ENCODE peak calls at places on chromosomes 5 and 9, in six cellular contexts. S is PC-3, B is PC-9, P is esophagus squamous epithelium, Z is breast epithelium, L is upper lobe of right lung. A is an unnamed sample.

GRCh38 chr9:16337322-16338029 is 533.0 kb downstream of the BNC2 start:
- DNase-seq in S (peak; percentile 96), B (peak; percentile 65), P (no peak), Z (no peak), L (no peak), A (no peak)

GRCh38 chr9:89606049-89606481 is 1.3 kb downstream of the GADD45G start:
- DNase-seq in S (peak; percentile 78), B (peak; percentile 89), P (no peak), Z (peak; percentile 74), L (peak; percentile 88), A (peak; percentile 39)

GRCh38 chr5:149702607-149702952 is 27.5 kb upstream of the PPARGC1B start:
- DNase-seq in S (no peak), B (no peak), P (no peak), Z (no peak), L (no peak), A (no peak)

GRCh38 chr5:93477791-93478190 is 103.2 kb downstream of the NR2F1-AS1 start:
- DNase-seq in S (no peak), B (no peak), P (no peak), Z (no peak), L (no peak), A (no peak)

GRCh38 chr5:10301842-10302610 is 5.7 kb downstream of the CMBL start:
- DNase-seq in S (peak; percentile 96), B (peak; percentile 98), P (no peak), Z (peak; percentile 68), L (peak; percentile 93), A (no peak)

GRCh38 chr5:90759119-90759518 is 200.5 kb downstream of the ADGRV1 start:
- DNase-seq in S (no peak), B (no peak), P (no peak), Z (no peak), L (no peak), A (no peak)

GRCh38 chr9:120970249-120970648 is 43.7 kb upstream of the TRAF1 start:
- DNase-seq in S (no peak), B (no peak), P (no peak), Z (no peak), L (no peak), A (no peak)

GRCh38 chr5:159304961-159305595 is 25.2 kb downstream of the IL12B start:
- DNase-seq in S (no peak), B (no peak), P (no peak), Z (no peak), L (no peak), A (no peak)

GRCh38 chr5:124596595-124597388 is 149.6 kb downstream of the ZNF608 start:
- DNase-seq in S (peak; percentile 81), B (peak; percentile 29), P (no peak), Z (no peak), L (no peak), A (no peak)

GRCh38 chr9:22446950-22447606 is 454 bp downstream of the DMRTA1 start:
- DNase-seq in S (peak; percentile 72), B (peak; percentile 56), P (no peak), Z (no peak), L (peak; percentile 88), A (no peak)

GRCh38 chr5:100643473-100643872 is 108.3 kb downstream of the FAM174A start:
- DNase-seq in S (peak; percentile 36), B (no peak), P (no peak), Z (no peak), L (no peak), A (no peak)

GRCh38 chr9:121634800-121635261 is 16.6 kb upstream of the DAB2IP start:
- DNase-seq in S (peak; percentile 9), B (peak; percentile 39), P (no peak), Z (no peak), L (no peak), A (no peak)

GRCh38 chr9:125513634-125514413 is 193.2 kb downstream of the MAPKAP1 start:
- DNase-seq in S (peak; percentile 77), B (peak; percentile 75), P (no peak), Z (no peak), L (peak; percentile 68), A (peak; percentile 60)

GRCh38 chr9:108244676-108245075 is 611.1 kb downstream of the ACTL7B start:
- DNase-seq in S (no peak), B (no peak), P (no peak), Z (no peak), L (no peak), A (no peak)

GRCh38 chr9:108241384-108241783 is 614.4 kb downstream of the ACTL7B start:
- DNase-seq in S (no peak), B (no peak), P (no peak), Z (no peak), L (no peak), A (no peak)

GRCh38 chr9:108245331-108245730 is 610.5 kb downstream of the ACTL7B start:
- DNase-seq in S (no peak), B (no peak), P (no peak), Z (no peak), L (no peak), A (no peak)

DNA sequence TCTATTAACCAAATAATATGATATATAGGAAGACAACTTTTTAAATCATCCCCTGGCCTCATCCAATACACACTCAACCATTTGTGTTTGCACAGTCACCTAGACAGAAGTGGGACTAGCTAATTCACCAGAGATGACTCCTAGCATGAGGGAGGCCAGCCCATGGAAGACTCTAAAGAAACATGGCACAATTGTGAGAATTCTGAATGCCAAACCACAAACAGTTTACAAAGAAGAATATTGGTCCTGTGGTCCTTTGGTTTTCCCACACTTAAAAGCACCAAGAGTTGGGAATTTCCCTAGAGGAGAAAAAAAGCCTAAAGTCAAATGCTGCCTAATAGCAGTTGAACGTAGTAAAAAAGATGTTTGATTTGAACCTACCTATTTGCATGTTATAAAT is 609.9 kb downstream of the ACTL7B start:
- DNase-seq in S (no peak), B (no peak), P (no peak), Z (no peak), L (no peak), A (no peak)
- H3K27ac ChIP-seq in S (no peak overlapping the region), B (no peak overlapping the region), P (no peak overlapping the region), Z (no peak overlapping the region), L (no peak overlapping the region), A (no peak overlapping the region)

DNA sequence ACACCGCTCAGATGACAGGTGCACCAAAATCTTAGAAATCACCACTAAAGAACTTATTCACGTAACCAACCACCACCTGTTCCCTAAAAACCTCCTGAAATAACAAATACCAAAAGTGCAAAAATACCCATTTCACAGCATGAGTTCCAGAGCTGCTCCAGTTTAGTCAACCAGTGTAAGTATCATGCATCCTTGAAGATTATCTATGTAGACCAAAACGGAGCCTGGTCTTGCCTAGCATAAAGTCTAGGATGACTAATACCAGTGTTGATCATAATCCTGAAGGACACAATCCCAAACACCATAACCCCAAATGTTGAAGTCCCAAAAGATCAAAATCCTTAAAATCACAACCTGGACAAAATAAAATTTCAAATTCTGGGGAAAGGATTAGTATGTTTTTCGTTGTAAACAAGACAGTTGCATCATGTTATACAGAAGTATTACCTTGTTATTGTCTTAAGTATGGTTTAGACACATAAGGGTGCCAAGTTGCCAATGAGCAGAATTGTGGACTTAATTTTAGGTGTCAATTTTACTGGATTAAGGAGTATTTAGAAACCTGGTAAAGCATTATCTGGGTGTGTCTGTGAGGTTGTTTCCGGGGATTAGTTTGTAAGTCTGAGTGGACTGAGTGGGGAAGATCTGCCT is 18.1 kb downstream of the VCP start:
- DNase-seq in S (no peak), B (no peak), P (no peak), Z (no peak), L (no peak), A (no peak)
- H3K27ac ChIP-seq in S (no peak overlapping the region), B (no peak overlapping the region), P (no peak overlapping the region), Z (no peak overlapping the region), L (no peak overlapping the region), A (no peak overlapping the region)

GRCh38 chr5:55319481-55319880 is 11.7 kb downstream of the MTREX start:
- DNase-seq in S (no peak), B (no peak), P (no peak), Z (no peak), L (no peak), A (no peak)
- H3K27ac ChIP-seq in S (no peak overlapping the region), B (no peak overlapping the region), P (no peak overlapping the region), Z (no peak overlapping the region), L (no peak overlapping the region), A (no peak overlapping the region)

GRCh38 chr5:73541981-73542380 is 23.5 kb downstream of the ANKRA2 start:
- DNase-seq in S (no peak), B (no peak), P (no peak), Z (no peak), L (no peak), A (no peak)
- H3K27ac ChIP-seq in S (peak overlapping the region; percentile 77), B (peak overlapping the region; percentile 83), P (peak overlapping the region; percentile 81), Z (peak overlapping the region; percentile 83), L (peak overlapping the region; percentile 72), A (peak overlapping the region; percentile 26)

GRCh38 chr9:20290287-20290686 is 332.0 kb downstream of the MLLT3 start:
- DNase-seq in S (no peak), B (no peak), P (no peak), Z (no peak), L (no peak), A (no peak)
- H3K27ac ChIP-seq in S (no peak overlapping the region), B (no peak overlapping the region), P (no peak overlapping the region), Z (no peak overlapping the region), L (no peak overlapping the region), A (no peak overlapping the region)

GRCh38 chr9:111925784-111926183 is 29.2 kb downstream of the UGCG start:
- DNase-seq in S (no peak), B (no peak), P (no peak), Z (no peak), L (no peak), A (no peak)

GRCh38 chr9:111924281-111924680 is 27.7 kb downstream of the UGCG start:
- DNase-seq in S (peak; percentile 44), B (no peak), P (no peak), Z (no peak), L (no peak), A (no peak)

GRCh38 chr9:111925017-111925770 is 28.6 kb downstream of the UGCG start:
- DNase-seq in S (no peak), B (no peak), P (no peak), Z (no peak), L (no peak), A (no peak)

GRCh38 chr9:111928342-111928720 is 31.7 kb downstream of the UGCG start:
- DNase-seq in S (peak; percentile 25), B (no peak), P (no peak), Z (no peak), L (no peak), A (no peak)

DNA sequence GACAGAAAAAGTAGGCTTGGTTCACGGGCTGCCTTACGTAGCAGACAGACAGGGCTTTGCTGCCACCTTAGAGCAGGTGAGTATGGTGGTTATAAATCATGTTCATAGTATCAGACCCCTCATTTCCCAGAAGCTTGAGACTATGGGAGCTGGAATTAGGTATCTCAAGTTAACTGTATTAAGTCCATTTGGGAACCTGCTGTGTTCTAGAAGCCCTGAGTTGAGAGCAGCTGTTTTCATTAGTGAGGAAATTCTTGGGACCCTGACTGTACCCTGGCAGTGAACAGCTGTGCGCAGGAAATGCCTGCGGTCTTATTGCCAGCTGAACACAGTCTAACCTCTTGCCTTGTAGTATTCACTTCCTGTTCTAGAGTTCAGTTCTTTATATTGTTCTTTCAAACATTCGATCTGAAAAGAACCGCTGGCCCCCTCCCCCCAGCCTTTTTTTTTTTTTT is 29.8 kb downstream of the UGCG start:
- DNase-seq in S (no peak), B (no peak), P (peak; percentile 21), Z (no peak), L (no peak), A (no peak)
- H3K27ac ChIP-seq in S (no peak overlapping the region), B (no peak overlapping the region), P (no peak overlapping the region), Z (no peak overlapping the region), L (peak overlapping the region; percentile 53), A (no peak overlapping the region)

GRCh38 chr9:133524146-133524545 is 613 bp downstream of the MYMK start:
- DNase-seq in S (no peak), B (no peak), P (no peak), Z (no peak), L (no peak), A (no peak)
- H3K27ac ChIP-seq in S (no peak overlapping the region), B (no peak overlapping the region), P (no peak overlapping the region), Z (no peak overlapping the region), L (no peak overlapping the region), A (no peak overlapping the region)

GRCh38 chr9:4148215-4148561 is 151.7 kb downstream of the GLIS3 start:
- DNase-seq in S (no peak), B (no peak), P (no peak), Z (no peak), L (no peak), A (no peak)
- H3K27ac ChIP-seq in S (no peak overlapping the region), B (no peak overlapping the region), P (no peak overlapping the region), Z (peak overlapping the region; percentile 10), L (no peak overlapping the region), A (peak overlapping the region; percentile 48)

A was measured in caudate nucleus.